ENCODE peak calls at places on chromosomes 1 and 21, in four cellular contexts. One of them, this sample, is unnamed.

GRCh38 chr1:33153650-33154049 is 28.2 kb downstream of the TRIM62 start:
- DNase-seq in SW480: no peak
- DNase-seq in memory B cell: no peak
- DNase-seq in non-pigmented ciliary epithelial cell: no peak
- DNase-seq in this sample: no peak

GRCh38 chr1:53552146-53552940 is 93.1 kb downstream of the DMRTB1 start:
- DNase-seq in SW480: no peak
- DNase-seq in memory B cell: no peak
- DNase-seq in non-pigmented ciliary epithelial cell: no peak
- DNase-seq in this sample: no peak

GRCh38 chr21:46661627-46662366 is 26.3 kb downstream of the PRMT2 start:
- DNase-seq in SW480: no peak
- DNase-seq in memory B cell: no peak
- DNase-seq in non-pigmented ciliary epithelial cell: no peak
- DNase-seq in this sample: no peak

GRCh38 chr1:41864471-41865040 is 54.2 kb downstream of the HIVEP3 start:
- DNase-seq in SW480: no peak
- DNase-seq in memory B cell: no peak
- DNase-seq in non-pigmented ciliary epithelial cell: no peak
- DNase-seq in this sample: no peak

GRCh38 chr1:53600001-53600400 is 139.0 kb downstream of the GLIS1 start:
- DNase-seq in SW480: no peak
- DNase-seq in memory B cell: no peak
- DNase-seq in non-pigmented ciliary epithelial cell: no peak
- DNase-seq in this sample: no peak

GRCh38 chr1:208834346-208835081 is 590.3 kb upstream of the PLXNA2 start:
- DNase-seq in SW480: no peak
- DNase-seq in memory B cell: no peak
- DNase-seq in non-pigmented ciliary epithelial cell: no peak
- DNase-seq in this sample: no peak

GRCh38 chr1:81550753-81551152 is 250.0 kb upstream of the ADGRL2 start:
- DNase-seq in SW480: no peak
- DNase-seq in memory B cell: no peak
- DNase-seq in non-pigmented ciliary epithelial cell: no peak
- DNase-seq in this sample: no peak

GRCh38 chr1:151846062-151846568 is 6.5 kb upstream of the C2CD4D start:
- DNase-seq in SW480: no peak
- DNase-seq in memory B cell: no peak
- DNase-seq in non-pigmented ciliary epithelial cell: peak
- DNase-seq in this sample: peak

GRCh38 chr1:28606771-28607170 is 14.7 kb downstream of the RAB42 start:
- DNase-seq in SW480: no peak
- DNase-seq in memory B cell: no peak
- DNase-seq in non-pigmented ciliary epithelial cell: no peak
- DNase-seq in this sample: no peak

GRCh38 chr21:37642493-37642892 is 273.8 kb downstream of the KCNJ6 start:
- DNase-seq in SW480: peak
- DNase-seq in memory B cell: no peak
- DNase-seq in non-pigmented ciliary epithelial cell: no peak
- DNase-seq in this sample: peak

GRCh38 chr1:2318294-2319278 is 72.8 kb downstream of the MORN1 start:
- DNase-seq in SW480: no peak
- DNase-seq in memory B cell: no peak
- DNase-seq in non-pigmented ciliary epithelial cell: no peak
- DNase-seq in this sample: no peak

GRCh38 chr1:93616221-93616995 is 65.2 kb downstream of the BCAR3 start:
- DNase-seq in SW480: peak
- DNase-seq in memory B cell: no peak
- DNase-seq in non-pigmented ciliary epithelial cell: no peak
- DNase-seq in this sample: peak

GRCh38 chr1:116203192-116203723 is 92.1 kb downstream of the MAB21L3 start:
- DNase-seq in SW480: no peak
- DNase-seq in memory B cell: no peak
- DNase-seq in non-pigmented ciliary epithelial cell: no peak
- DNase-seq in this sample: no peak

GRCh38 chr21:35026617-35027557 is 22.2 kb downstream of the RUNX1 start:
- DNase-seq in SW480: peak
- DNase-seq in memory B cell: peak
- DNase-seq in non-pigmented ciliary epithelial cell: no peak
- DNase-seq in this sample: no peak